ENCODE peak calls at places on chromosomes 16 and 17, in seven cellular contexts. V is putamen, E is endodermal cell, Q is GM20000, I is anterior cingulate cortex, H is NCI-H2029, Y is NCI-H748 treated with DMSO at 0.1 percent for 48 hours. L is an unnamed sample.

GRCh38 chr16:2015117-2015946 is 4.3 kb upstream of the NPW start:
- DNase-seq in Q (no peak), I (no peak), V (no peak), E (no peak), Y (no peak), H (no peak), L (no peak)

GRCh38 chr17:58401287-58401686 is 16.0 kb downstream of the RNF43 start:
- DNase-seq in E (no peak), H (peak; percentile 26), I (no peak), Y (no peak), Q (no peak), V (no peak), L (no peak)

GRCh38 chr16:53541326-53541725 is 38.3 kb upstream of the AKTIP start:
- DNase-seq in E (no peak), H (no peak), Q (no peak), V (no peak), Y (no peak), I (no peak), L (no peak)

GRCh38 chr16:71917900-71918299 is 22.6 kb downstream of the IST1 start:
- DNase-seq in V (no peak), H (no peak), E (no peak), I (no peak), Y (no peak), Q (no peak), L (no peak)

GRCh38 chr16:50282010-50282538 is 15.7 kb downstream of the ADCY7 start:
- DNase-seq in Y (no peak), E (no peak), Q (peak; percentile 78), I (no peak), V (peak; percentile 57), H (no peak), L (no peak)

GRCh38 chr17:29214215-29215146 is 32.2 kb upstream of the CRYBA1 start:
- DNase-seq in I (no peak), Q (no peak), V (no peak), Y (no peak), H (no peak), E (no peak), L (no peak)

GRCh38 chr16:86994651-86995171 is 322.5 kb downstream of the C16orf95 start:
- DNase-seq in I (no peak), E (no peak), H (no peak), Q (no peak), Y (no peak), V (no peak), L (no peak)

GRCh38 chr17:28216528-28216927 is 102.5 kb upstream of the TMEM97 start:
- DNase-seq in I (no peak), E (no peak), Y (no peak), H (no peak), Q (no peak), V (no peak), L (no peak)

GRCh38 chr17:6108382-6108781 is 38.2 kb downstream of the WSCD1 start:
- DNase-seq in Y (no peak), E (peak; percentile 30), I (no peak), Q (no peak), V (no peak), H (no peak), L (no peak)

GRCh38 chr16:13112639-13113038 is 211.2 kb downstream of the SHISA9 start:
- DNase-seq in Q (no peak), I (no peak), H (no peak), V (no peak), Y (no peak), E (no peak), L (no peak)

GRCh38 chr17:5413682-5414081 is 5.8 kb downstream of the NUP88 start:
- DNase-seq in V (peak; percentile 51), H (no peak), I (no peak), E (no peak), Q (no peak), Y (no peak), L (no peak)

GRCh38 chr17:37273419-37274051 is 102.2 kb upstream of the C17orf78 start:
- DNase-seq in Q (no peak), Y (no peak), I (no peak), H (no peak), V (no peak), E (no peak), L (no peak)

GRCh38 chr16:78479723-78480122 is 380.3 kb downstream of the WWOX start:
- DNase-seq in E (peak; percentile 57), Y (no peak), V (no peak), I (no peak), Q (no peak), H (no peak), L (no peak)

GRCh38 chr17:50219939-50220465 is 18.6 kb upstream of the COL1A1 start:
- DNase-seq in Q (peak; percentile 4), I (no peak), E (peak; percentile 82), H (no peak), V (no peak), Y (no peak), L (no peak)

GRCh38 chr16:11316331-11317015 is 28.8 kb upstream of the RMI2 start:
- DNase-seq in I (no peak), H (no peak), V (no peak), Y (no peak), E (peak; percentile 92), Q (no peak), L (no peak)

GRCh38 chr16:23408242-23409201 is 44.5 kb downstream of the COG7 start:
- DNase-seq in I (no peak), V (no peak), Y (no peak), E (no peak), Q (no peak), H (peak; percentile 82), L (peak; percentile 34)

GRCh38 chr17:42051013-42051400 is 606 bp upstream of the C17orf113 start:
- DNase-seq in H (no peak), V (no peak), E (no peak), I (no peak), Q (no peak), Y (no peak), L (no peak)

GRCh38 chr16:2278272-2278608 is 10.3 kb upstream of the RNPS1 start:
- DNase-seq in Q (no peak), E (peak; percentile 77), I (no peak), H (no peak), V (no peak), Y (no peak), L (no peak)

GRCh38 chr17:1720856-1721386 is 3.6 kb upstream of the WDR81 start:
- DNase-seq in V (no peak), I (no peak), Q (peak; percentile 59), H (no peak), Y (peak; percentile 57), E (peak; percentile 95), L (peak; percentile 7)

GRCh38 chr16:69187387-69187890 is 475 bp downstream of the SNTB2 start:
- DNase-seq in H (no peak), I (no peak), E (peak; percentile 81), V (peak; percentile 32), Q (no peak), Y (no peak), L (no peak)